ENCODE peak calls at places on chromosomes 4 and X, in six cellular contexts. K, L, U, G, V and H are unnamed samples.

GRCh38 chr4:6772223-6772928 is 10.2 kb upstream of the KIAA0232 start:
- DNase-seq in L (no peak), K (peak; percentile 72), G (no peak), U (peak; percentile 66), V (no peak), H (no peak)

GRCh38 chrX:88325634-88326033 is 421.4 kb upstream of the CPXCR1 start:
- DNase-seq in G (no peak), V (no peak), L (no peak), U (no peak), K (no peak), H (no peak)

GRCh38 chr4:59248313-59248712 is 1951.8 kb upstream of the ADGRL3 start:
- DNase-seq in L (no peak), K (no peak), G (no peak), U (no peak), V (no peak), H (no peak)

GRCh38 chrX:39559229-39559628 is 538.5 kb downstream of the BCOR start:
- DNase-seq in G (no peak), V (no peak), L (no peak), K (no peak), U (no peak), H (no peak)

GRCh38 chr4:102503301-102503746 is 2.2 kb downstream of the NFKB1 start:
- DNase-seq in K (no peak), U (no peak), V (no peak), L (no peak), G (no peak), H (no peak)

GRCh38 chr4:107034091-107034698 is 1.9 kb downstream of the DKK2 start:
- DNase-seq in V (peak; percentile 22), G (no peak), K (peak; percentile 7), U (peak; percentile 4), L (no peak), H (no peak)

GRCh38 chr4:46445689-46446339 is 55.9 kb upstream of the GABRA2 start:
- DNase-seq in G (no peak), L (no peak), V (no peak), U (no peak), K (no peak), H (no peak)

GRCh38 chr4:6855692-6856297 is 53.8 kb upstream of the TBC1D14 start:
- DNase-seq in U (no peak), G (peak; percentile 20), K (no peak), V (no peak), L (no peak), H (no peak)

GRCh38 chr4:118586357-118586790 is 98.8 kb upstream of the METTL14 start:
- DNase-seq in U (no peak), L (no peak), K (no peak), V (no peak), G (no peak), H (no peak)

GRCh38 chrX:152072236-152072635 is 66.1 kb downstream of the MAGEA10 start:
- DNase-seq in V (no peak), G (no peak), K (no peak), U (peak; percentile 3), L (no peak), H (no peak)

GRCh38 chrX:130081421-130082045 is 28.8 kb downstream of the ELF4 start:
- DNase-seq in K (no peak), L (no peak), G (no peak), U (no peak), V (no peak), H (no peak)

GRCh38 chrX:11789809-11790208 is 31.8 kb downstream of the MSL3 start:
- DNase-seq in L (no peak), U (no peak), V (no peak), K (no peak), G (no peak), H (no peak)

GRCh38 chr4:65461781-65462180 is 208.5 kb downstream of the EPHA5 start:
- DNase-seq in G (no peak), U (no peak), V (no peak), L (no peak), K (no peak), H (no peak)

DNA sequence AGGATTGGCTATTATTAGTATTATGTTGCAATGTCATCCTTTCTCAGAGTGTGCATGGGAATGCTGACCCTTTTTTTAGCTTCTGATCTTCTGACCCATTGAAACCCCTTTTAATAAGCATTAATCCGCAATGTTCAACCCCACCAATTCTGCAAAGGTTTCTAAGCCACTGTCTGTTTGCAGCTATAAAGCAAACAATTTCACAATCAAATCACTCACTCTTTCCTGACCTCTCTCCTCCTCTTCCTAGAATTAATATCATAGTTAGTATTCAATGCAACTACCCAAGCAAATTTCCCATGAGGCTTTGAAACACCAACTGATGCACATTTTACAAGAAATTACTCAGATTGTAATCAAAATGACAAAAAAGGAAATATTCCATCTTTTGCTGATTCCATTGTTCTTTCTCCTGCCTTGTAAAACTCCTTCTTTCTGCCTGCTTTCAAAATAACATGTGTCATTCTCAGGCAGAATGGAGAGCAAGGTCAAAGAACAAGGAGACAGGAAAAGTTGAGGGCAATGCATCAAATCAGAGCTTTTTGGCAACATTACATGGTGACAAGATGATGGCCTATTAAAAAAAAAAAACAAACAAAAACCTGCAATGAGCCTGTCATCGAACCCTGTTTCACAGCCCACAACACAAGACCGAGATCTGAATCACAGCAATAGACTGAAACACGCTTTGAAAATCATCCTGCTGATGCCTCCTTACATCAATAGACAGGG is 253.2 kb upstream of the AR start:
- DNase-seq in G (no peak), K (no peak), U (no peak), V (no peak), L (no peak), H (no peak)
- TF ChIP-seq POLR2A in G (no peak), K (no peak), U (no peak), V (no peak), L (no peak), H (no peak)

GRCh38 chrX:12949927-12950656 is 24.8 kb upstream of the TMSB4X start:
- DNase-seq in K (peak; percentile 89), V (peak; percentile 86), G (no peak), L (peak; percentile 86), U (peak; percentile 44), H (peak; percentile 32)
- TF ChIP-seq POLR2A in K (peak; percentile 43), V (no peak), G (peak; percentile 95), L (no peak), U (peak; percentile 39), H (no peak)

GRCh38 chr4:86704601-86705000 is 110.5 kb downstream of the PTPN13 start:
- DNase-seq in L (no peak), G (no peak), V (no peak), U (no peak), K (no peak), H (no peak)
- TF ChIP-seq POLR2A in L (no peak), G (no peak), V (no peak), U (no peak), K (no peak), H (no peak)

GRCh38 chr4:143337600-143338287 is 1.1 kb downstream of the GAB1 start:
- DNase-seq in K (peak; percentile 79), G (no peak), U (peak; percentile 36), V (no peak), L (peak; percentile 48), H (no peak)

GRCh38 chr4:143336828-143337599 is at the start of gene GAB1:
- DNase-seq in V (peak; percentile 59), U (peak; percentile 68), L (peak; percentile 83), G (peak; percentile 47), K (peak; percentile 86), H (no peak)

GRCh38 chr4:143338313-143338712 is 1.6 kb downstream of the GAB1 start:
- DNase-seq in U (no peak), K (no peak), V (no peak), G (no peak), L (no peak), H (no peak)

GRCh38 chr4:143339497-143339896 is 2.8 kb downstream of the GAB1 start:
- DNase-seq in G (no peak), K (no peak), L (no peak), V (no peak), U (no peak), H (no peak)

DNA sequence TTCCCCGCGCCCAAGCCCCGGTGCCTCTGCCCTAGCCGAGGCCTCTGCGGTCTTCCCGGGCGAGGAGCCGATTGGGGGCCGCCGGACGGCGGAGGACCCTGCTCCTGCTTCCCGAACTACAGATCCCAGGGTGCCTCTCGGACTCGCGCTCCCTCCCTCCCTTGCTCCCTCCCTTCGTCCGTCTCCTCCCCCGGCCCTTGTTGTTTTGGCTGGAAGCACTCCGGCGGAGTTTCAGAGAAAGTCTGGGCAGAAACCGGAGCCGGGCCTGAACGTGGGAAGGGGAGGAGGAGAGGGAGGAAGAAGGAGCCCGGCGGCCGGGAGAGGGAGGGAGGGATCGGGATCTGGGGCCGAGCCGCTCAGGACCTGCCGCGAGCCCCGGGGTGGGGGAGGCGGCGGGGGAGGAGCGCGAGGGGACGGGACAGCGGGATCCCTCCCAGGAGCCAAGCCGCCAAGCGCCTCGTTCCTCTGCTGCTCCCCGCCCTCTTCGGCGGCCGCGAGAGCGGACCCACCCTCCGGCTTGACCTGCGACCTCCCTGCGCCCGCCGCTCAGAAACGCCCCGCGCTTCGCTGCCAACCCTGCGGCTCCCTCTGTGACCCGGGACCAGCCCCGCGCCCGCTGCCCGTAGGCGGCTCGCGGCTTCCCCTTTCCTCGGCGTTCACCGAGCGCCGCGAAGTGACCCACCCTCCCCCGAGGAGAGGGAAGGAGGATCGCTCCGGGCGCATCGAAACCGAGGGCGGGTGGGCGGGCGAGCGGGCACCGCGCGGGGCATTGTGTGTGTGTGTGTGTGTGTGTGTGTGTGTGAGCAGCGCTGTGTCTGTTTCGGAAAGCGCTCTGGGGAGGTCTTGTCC is 473 bp upstream of the GAB1 start:
- DNase-seq in K (peak; percentile 92), V (peak; percentile 82), L (peak; percentile 91), G (peak; percentile 35), U (peak; percentile 82), H (peak; percentile 17)
- TF ChIP-seq POLR2A in K (peak; percentile 65), V (no peak), L (no peak), G (no peak), U (peak; percentile 37), H (peak; percentile 62)

GRCh38 chr4:158769175-158769831 is 477 bp downstream of the FNIP2 start:
- DNase-seq in L (peak; percentile 55), G (no peak), V (peak; percentile 29), U (peak; percentile 16), K (peak; percentile 37), H (no peak)

GRCh38 chr4:158766419-158767044 is 2.3 kb upstream of the FNIP2 start:
- DNase-seq in L (no peak), U (no peak), G (no peak), K (no peak), V (no peak), H (no peak)

GRCh38 chr4:158771776-158772175 is 3.0 kb downstream of the FNIP2 start:
- DNase-seq in V (no peak), L (no peak), U (no peak), K (no peak), G (no peak), H (no peak)

GRCh38 chr4:158770671-158771070 is 1.8 kb downstream of the FNIP2 start:
- DNase-seq in U (no peak), G (no peak), K (no peak), V (no peak), L (no peak), H (no peak)

GRCh38 chr4:158768577-158769174 is at the start of gene FNIP2:
- DNase-seq in G (peak; percentile 52), K (peak; percentile 86), V (peak; percentile 53), L (peak; percentile 86), U (peak; percentile 72), H (peak; percentile 8)
- TF ChIP-seq POLR2A in G (no peak), K (peak; percentile 55), V (no peak), L (peak; percentile 51), U (peak; percentile 53), H (no peak)

GRCh38 chrX:76454456-76454927 is 27.0 kb downstream of the MAGEE1 start:
- DNase-seq in U (no peak), K (no peak), G (no peak), L (no peak), V (no peak), H (no peak)

GRCh38 chrX:76453737-76454406 is 26.4 kb downstream of the MAGEE1 start:
- DNase-seq in K (no peak), V (no peak), G (no peak), L (no peak), U (no peak), H (no peak)
- TF ChIP-seq POLR2A in K (no peak), V (no peak), G (no peak), L (no peak), U (no peak), H (no peak)